ENCODE peak calls at places on chromosomes 11 and 22, in ten cellular contexts. One of them, this sample, is unnamed.

GRCh38 chr11:68450711-68451110 is 9.8 kb upstream of the PPP6R3 start:
- DNase-seq in A673: no peak
- DNase-seq in PC-9: no peak
- DNase-seq in heart left ventricle: no peak
- DNase-seq in heart right ventricle: no peak
- DNase-seq in neural progenitor cell: no peak
- DNase-seq in uterus: no peak
- DNase-seq in testis: no peak
- DNase-seq in IMR-90: no peak
- DNase-seq in upper lobe of right lung: peak
- DNase-seq in this sample: no peak

GRCh38 chr11:65547446-65548125 is 10.6 kb downstream of the LTBP3 start:
- DNase-seq in uterus: no peak
- DNase-seq in PC-9: no peak
- DNase-seq in upper lobe of right lung: no peak
- DNase-seq in heart right ventricle: no peak
- DNase-seq in IMR-90: no peak
- DNase-seq in A673: no peak
- DNase-seq in neural progenitor cell: no peak
- DNase-seq in testis: no peak
- DNase-seq in heart left ventricle: no peak
- DNase-seq in this sample: no peak

GRCh38 chr11:82474876-82475275 is 258.8 kb downstream of the FAM181B start:
- DNase-seq in testis: no peak
- DNase-seq in A673: no peak
- DNase-seq in heart right ventricle: no peak
- DNase-seq in IMR-90: no peak
- DNase-seq in upper lobe of right lung: no peak
- DNase-seq in PC-9: no peak
- DNase-seq in uterus: no peak
- DNase-seq in heart left ventricle: no peak
- DNase-seq in neural progenitor cell: no peak
- DNase-seq in this sample: no peak

GRCh38 chr11:47992959-47993820 is 12.8 kb downstream of the PTPRJ start:
- DNase-seq in A673: no peak
- DNase-seq in heart right ventricle: no peak
- DNase-seq in upper lobe of right lung: no peak
- DNase-seq in IMR-90: peak
- DNase-seq in PC-9: peak
- DNase-seq in testis: no peak
- DNase-seq in uterus: no peak
- DNase-seq in neural progenitor cell: no peak
- DNase-seq in heart left ventricle: no peak
- DNase-seq in this sample: no peak

GRCh38 chr22:45957826-45958225 is 19.1 kb downstream of the WNT7B start:
- DNase-seq in heart right ventricle: no peak
- DNase-seq in testis: no peak
- DNase-seq in A673: no peak
- DNase-seq in PC-9: no peak
- DNase-seq in upper lobe of right lung: no peak
- DNase-seq in neural progenitor cell: no peak
- DNase-seq in uterus: no peak
- DNase-seq in heart left ventricle: no peak
- DNase-seq in IMR-90: no peak
- DNase-seq in this sample: no peak

GRCh38 chr22:48198489-48199459 is 1436.3 kb downstream of the TBC1D22A start:
- DNase-seq in A673: no peak
- DNase-seq in PC-9: no peak
- DNase-seq in IMR-90: no peak
- DNase-seq in heart right ventricle: no peak
- DNase-seq in testis: no peak
- DNase-seq in heart left ventricle: no peak
- DNase-seq in uterus: no peak
- DNase-seq in upper lobe of right lung: no peak
- DNase-seq in neural progenitor cell: no peak
- DNase-seq in this sample: no peak

GRCh38 chr22:19708323-19709011 is 5.8 kb upstream of the SEPTIN5 start:
- DNase-seq in upper lobe of right lung: peak
- DNase-seq in A673: no peak
- DNase-seq in PC-9: no peak
- DNase-seq in IMR-90: no peak
- DNase-seq in heart right ventricle: no peak
- DNase-seq in testis: no peak
- DNase-seq in neural progenitor cell: no peak
- DNase-seq in uterus: no peak
- DNase-seq in heart left ventricle: peak
- DNase-seq in this sample: no peak

GRCh38 chr11:35313066-35313765 is 106.1 kb downstream of the SLC1A2 start:
- DNase-seq in testis: no peak
- DNase-seq in A673: no peak
- DNase-seq in IMR-90: no peak
- DNase-seq in neural progenitor cell: no peak
- DNase-seq in upper lobe of right lung: no peak
- DNase-seq in PC-9: no peak
- DNase-seq in heart left ventricle: no peak
- DNase-seq in uterus: no peak
- DNase-seq in heart right ventricle: no peak
- DNase-seq in this sample: no peak

GRCh38 chr11:46363455-46363920 is 16.2 kb downstream of the DGKZ start:
- DNase-seq in IMR-90: peak
- DNase-seq in upper lobe of right lung: no peak
- DNase-seq in testis: no peak
- DNase-seq in heart right ventricle: peak
- DNase-seq in neural progenitor cell: no peak
- DNase-seq in A673: no peak
- DNase-seq in PC-9: peak
- DNase-seq in heart left ventricle: peak
- DNase-seq in uterus: no peak
- DNase-seq in this sample: no peak

GRCh38 chr11:102256251-102256650 is 61.0 kb upstream of the BIRC3 start:
- DNase-seq in A673: no peak
- DNase-seq in uterus: no peak
- DNase-seq in neural progenitor cell: no peak
- DNase-seq in heart left ventricle: no peak
- DNase-seq in IMR-90: peak
- DNase-seq in upper lobe of right lung: no peak
- DNase-seq in testis: no peak
- DNase-seq in PC-9: no peak
- DNase-seq in heart right ventricle: no peak
- DNase-seq in this sample: no peak

GRCh38 chr22:38411016-38411415 is 44.0 kb downstream of the KCNJ4 start:
- DNase-seq in neural progenitor cell: no peak
- DNase-seq in upper lobe of right lung: no peak
- DNase-seq in heart left ventricle: no peak
- DNase-seq in heart right ventricle: no peak
- DNase-seq in uterus: no peak
- DNase-seq in IMR-90: no peak
- DNase-seq in testis: no peak
- DNase-seq in A673: no peak
- DNase-seq in PC-9: no peak
- DNase-seq in this sample: no peak

GRCh38 chr22:30204742-30205111 is 41.8 kb downstream of the LIF start:
- DNase-seq in PC-9: no peak
- DNase-seq in neural progenitor cell: no peak
- DNase-seq in A673: peak
- DNase-seq in uterus: peak
- DNase-seq in IMR-90: peak
- DNase-seq in upper lobe of right lung: no peak
- DNase-seq in testis: peak
- DNase-seq in heart left ventricle: no peak
- DNase-seq in heart right ventricle: no peak
- DNase-seq in this sample: peak

GRCh38 chr11:75447415-75447814 is 14.4 kb upstream of the KLHL35 start:
- DNase-seq in upper lobe of right lung: no peak
- DNase-seq in PC-9: no peak
- DNase-seq in IMR-90: no peak
- DNase-seq in testis: no peak
- DNase-seq in neural progenitor cell: no peak
- DNase-seq in heart right ventricle: no peak
- DNase-seq in heart left ventricle: no peak
- DNase-seq in A673: no peak
- DNase-seq in uterus: no peak
- DNase-seq in this sample: no peak

GRCh38 chr22:47043835-47044721 is 281.6 kb downstream of the TBC1D22A start:
- DNase-seq in heart left ventricle: no peak
- DNase-seq in PC-9: no peak
- DNase-seq in uterus: no peak
- DNase-seq in IMR-90: peak
- DNase-seq in A673: peak
- DNase-seq in heart right ventricle: no peak
- DNase-seq in testis: no peak
- DNase-seq in upper lobe of right lung: peak
- DNase-seq in neural progenitor cell: peak
- DNase-seq in this sample: no peak

GRCh38 chr11:22340803-22341581 is 2.8 kb downstream of the SLC17A6 start:
- DNase-seq in neural progenitor cell: peak
- DNase-seq in PC-9: no peak
- DNase-seq in testis: no peak
- DNase-seq in heart left ventricle: no peak
- DNase-seq in IMR-90: no peak
- DNase-seq in A673: no peak
- DNase-seq in heart right ventricle: no peak
- DNase-seq in uterus: no peak
- DNase-seq in upper lobe of right lung: peak
- DNase-seq in this sample: no peak

GRCh38 chr11:13862845-13863392 is 99.6 kb upstream of the SPON1 start:
- DNase-seq in A673: no peak
- DNase-seq in heart left ventricle: no peak
- DNase-seq in uterus: no peak
- DNase-seq in IMR-90: no peak
- DNase-seq in PC-9: peak
- DNase-seq in heart right ventricle: no peak
- DNase-seq in testis: no peak
- DNase-seq in upper lobe of right lung: no peak
- DNase-seq in neural progenitor cell: no peak
- DNase-seq in this sample: no peak

GRCh38 chr22:28951969-28952521 is 68.7 kb downstream of the ZNRF3 start:
- DNase-seq in upper lobe of right lung: no peak
- DNase-seq in testis: peak
- DNase-seq in PC-9: no peak
- DNase-seq in uterus: peak
- DNase-seq in IMR-90: peak
- DNase-seq in heart left ventricle: peak
- DNase-seq in A673: no peak
- DNase-seq in neural progenitor cell: peak
- DNase-seq in heart right ventricle: no peak
- DNase-seq in this sample: peak

GRCh38 chr11:2791139-2791520 is 91.3 kb upstream of the KCNQ1OT1 start:
- DNase-seq in uterus: peak
- DNase-seq in PC-9: no peak
- DNase-seq in testis: no peak
- DNase-seq in heart left ventricle: peak
- DNase-seq in heart right ventricle: no peak
- DNase-seq in A673: no peak
- DNase-seq in neural progenitor cell: no peak
- DNase-seq in IMR-90: no peak
- DNase-seq in upper lobe of right lung: peak
- DNase-seq in this sample: no peak

GRCh38 chr11:128886401-128887119 is 4.6 kb upstream of the KCNJ5 start:
- DNase-seq in uterus: no peak
- DNase-seq in testis: peak
- DNase-seq in IMR-90: no peak
- DNase-seq in upper lobe of right lung: no peak
- DNase-seq in PC-9: no peak
- DNase-seq in neural progenitor cell: peak
- DNase-seq in heart right ventricle: no peak
- DNase-seq in A673: peak
- DNase-seq in heart left ventricle: no peak
- DNase-seq in this sample: no peak
- TF ChIP-seq CTCF in uterus: no peak
- TF ChIP-seq CTCF in testis: no peak
- TF ChIP-seq CTCF in IMR-90: peak
- TF ChIP-seq CTCF in upper lobe of right lung: no peak
- TF ChIP-seq CTCF in PC-9: peak
- TF ChIP-seq CTCF in neural progenitor cell: peak
- TF ChIP-seq CTCF in heart right ventricle: no peak
- TF ChIP-seq CTCF in A673: peak
- TF ChIP-seq CTCF in heart left ventricle: no peak
- TF ChIP-seq CTCF in this sample: no peak

GRCh38 chr22:25566812-25567211 is 2.3 kb downstream of the GRK3 start:
- DNase-seq in IMR-90: no peak
- DNase-seq in neural progenitor cell: no peak
- DNase-seq in PC-9: no peak
- DNase-seq in heart right ventricle: no peak
- DNase-seq in upper lobe of right lung: no peak
- DNase-seq in heart left ventricle: no peak
- DNase-seq in A673: no peak
- DNase-seq in uterus: no peak
- DNase-seq in testis: no peak
- DNase-seq in this sample: no peak
- H3K4me3 ChIP-seq in IMR-90: no peak
- H3K4me3 ChIP-seq in neural progenitor cell: peak
- H3K4me3 ChIP-seq in PC-9: no peak
- H3K4me3 ChIP-seq in heart right ventricle: no peak
- H3K4me3 ChIP-seq in upper lobe of right lung: peak
- H3K4me3 ChIP-seq in heart left ventricle: peak
- H3K4me3 ChIP-seq in A673: no peak
- H3K4me3 ChIP-seq in uterus: no peak
- H3K4me3 ChIP-seq in testis: no peak
- H3K4me3 ChIP-seq in this sample: no peak

GRCh38 chr11:72394456-72394855 is 39.9 kb downstream of the CLPB start:
- DNase-seq in testis: no peak
- DNase-seq in uterus: no peak
- DNase-seq in A673: peak
- DNase-seq in neural progenitor cell: no peak
- DNase-seq in IMR-90: no peak
- DNase-seq in upper lobe of right lung: no peak
- DNase-seq in heart right ventricle: no peak
- DNase-seq in PC-9: no peak
- DNase-seq in heart left ventricle: no peak
- DNase-seq in this sample: no peak

GRCh38 chr11:72393303-72393702 is 41.0 kb downstream of the CLPB start:
- DNase-seq in heart left ventricle: no peak
- DNase-seq in upper lobe of right lung: no peak
- DNase-seq in IMR-90: no peak
- DNase-seq in testis: no peak
- DNase-seq in A673: no peak
- DNase-seq in uterus: no peak
- DNase-seq in heart right ventricle: no peak
- DNase-seq in neural progenitor cell: no peak
- DNase-seq in PC-9: no peak
- DNase-seq in this sample: no peak

GRCh38 chr11:72391638-72392423 is 42.5 kb downstream of the CLPB start:
- DNase-seq in uterus: no peak
- DNase-seq in A673: no peak
- DNase-seq in upper lobe of right lung: no peak
- DNase-seq in neural progenitor cell: no peak
- DNase-seq in PC-9: no peak
- DNase-seq in IMR-90: no peak
- DNase-seq in heart right ventricle: no peak
- DNase-seq in heart left ventricle: no peak
- DNase-seq in testis: no peak
- DNase-seq in this sample: no peak

GRCh38 chr11:72389116-72389515 is 45.2 kb downstream of the CLPB start:
- DNase-seq in A673: no peak
- DNase-seq in uterus: no peak
- DNase-seq in PC-9: no peak
- DNase-seq in upper lobe of right lung: no peak
- DNase-seq in IMR-90: no peak
- DNase-seq in neural progenitor cell: no peak
- DNase-seq in heart left ventricle: no peak
- DNase-seq in testis: no peak
- DNase-seq in heart right ventricle: no peak
- DNase-seq in this sample: no peak
- TF ChIP-seq CTCF in A673: no peak
- TF ChIP-seq CTCF in uterus: no peak
- TF ChIP-seq CTCF in PC-9: no peak
- TF ChIP-seq CTCF in upper lobe of right lung: no peak
- TF ChIP-seq CTCF in IMR-90: no peak
- TF ChIP-seq CTCF in neural progenitor cell: no peak
- TF ChIP-seq CTCF in heart left ventricle: no peak
- TF ChIP-seq CTCF in testis: no peak
- TF ChIP-seq CTCF in heart right ventricle: no peak
- TF ChIP-seq CTCF in this sample: no peak

GRCh38 chr11:119335091-119335654 is 846 bp downstream of the RNF26 start:
- DNase-seq in PC-9: no peak
- DNase-seq in uterus: no peak
- DNase-seq in heart right ventricle: no peak
- DNase-seq in neural progenitor cell: no peak
- DNase-seq in IMR-90: no peak
- DNase-seq in upper lobe of right lung: peak
- DNase-seq in testis: no peak
- DNase-seq in A673: no peak
- DNase-seq in heart left ventricle: peak
- DNase-seq in this sample: no peak
- H3K4me3 ChIP-seq in PC-9: peak
- H3K4me3 ChIP-seq in uterus: peak
- H3K4me3 ChIP-seq in heart right ventricle: peak
- H3K4me3 ChIP-seq in neural progenitor cell: peak
- H3K4me3 ChIP-seq in IMR-90: peak
- H3K4me3 ChIP-seq in upper lobe of right lung: peak
- H3K4me3 ChIP-seq in testis: peak
- H3K4me3 ChIP-seq in A673: peak
- H3K4me3 ChIP-seq in heart left ventricle: peak
- H3K4me3 ChIP-seq in this sample: peak